ENCODE peak calls at places on chromosomes 2 and 18, in six cellular contexts. W is central memory CD8-positive, alpha-beta T cell; N is PC-3; D is activated T-cell treated with anti-CD3 and anti-CD28 coated beads, Interleukin-2, amount 50 U/mL, for 4 hours; I is omental fat pad; T is activated naive CD8-positive, alpha-beta T cell treated with anti-CD3 and anti-CD28 coated beads, Interleukin-2, amount 10 ng/mL, durations not matched to agents 7 days and 5 days. Q is an unnamed sample.

GRCh38 chr2:7950035-7950612 is 731.7 kb upstream of the ID2 start:
- ATAC-seq in W (no peak), N (no peak), D (no peak), I (peak; percentile 62), T (no peak), Q (no peak)

GRCh38 chr2:231672617-231673347 is 35.5 kb upstream of the PTMA start:
- ATAC-seq in W (peak; percentile 35), N (no peak), D (no peak), I (peak; percentile 52), T (no peak), Q (peak; percentile 34)

GRCh38 chr2:177241771-177242135 is 22.8 kb downstream of the NFE2L2 start:
- ATAC-seq in W (no peak), N (peak; percentile 39), D (no peak), I (peak; percentile 31), T (no peak), Q (no peak)

GRCh38 chr18:48781041-48781989 is 169.4 kb downstream of the SMAD7 start:
- ATAC-seq in W (no peak), N (no peak), D (no peak), I (peak; percentile 47), T (no peak), Q (peak; percentile 65)

GRCh38 chr2:171409436-171409971 is 24.3 kb downstream of the METTL8 start:
- ATAC-seq in W (peak; percentile 78), N (no peak), D (peak; percentile 48), I (no peak), T (no peak), Q (no peak)

GRCh38 chr2:12835733-12836132 is 119.0 kb downstream of the TRIB2 start:
- ATAC-seq in W (no peak), N (no peak), D (no peak), I (no peak), T (no peak), Q (no peak)

GRCh38 chr18:7464245-7464966 is 102.7 kb upstream of the PTPRM start:
- ATAC-seq in W (no peak), N (no peak), D (no peak), I (no peak), T (no peak), Q (peak; percentile 83)

GRCh38 chr18:46239998-46240397 is 135.8 kb downstream of the HAUS1 start:
- ATAC-seq in W (no peak), N (no peak), D (no peak), I (no peak), T (no peak), Q (no peak)

GRCh38 chr2:39395313-39395712 is 41.8 kb downstream of the MAP4K3 start:
- ATAC-seq in W (no peak), N (no peak), D (no peak), I (no peak), T (no peak), Q (no peak)

GRCh38 chr18:35171315-35171987 is 69.4 kb upstream of the ZNF397 start:
- ATAC-seq in W (no peak), N (peak; percentile 20), D (no peak), I (no peak), T (no peak), Q (no peak)

GRCh38 chr18:7069191-7069590 is 48.4 kb downstream of the LAMA1 start:
- ATAC-seq in W (no peak), N (no peak), D (no peak), I (no peak), T (no peak), Q (no peak)

GRCh38 chr2:234372506-234372905 is 124.4 kb downstream of the ARL4C start:
- ATAC-seq in W (no peak), N (no peak), D (no peak), I (no peak), T (no peak), Q (no peak)

GRCh38 chr2:37784071-37784758 is 112.8 kb upstream of the CDC42EP3 start:
- ATAC-seq in W (no peak), N (no peak), D (no peak), I (no peak), T (no peak), Q (no peak)

GRCh38 chr2:66412874-66413273 is 22.1 kb upstream of the MEIS1 start:
- ATAC-seq in W (no peak), N (no peak), D (no peak), I (no peak), T (no peak), Q (no peak)

GRCh38 chr2:192042126-192042525 is 152.6 kb downstream of the TMEFF2 start:
- ATAC-seq in W (no peak), N (no peak), D (no peak), I (no peak), T (no peak), Q (no peak)

GRCh38 chr18:46236156-46236555 is 132.0 kb downstream of the HAUS1 start:
- ATAC-seq in W (no peak), N (no peak), D (no peak), I (no peak), T (no peak), Q (no peak)

GRCh38 chr2:72427022-72427861 is 279.6 kb upstream of the CYP26B1 start:
- ATAC-seq in W (no peak), N (no peak), D (no peak), I (peak; percentile 23), T (no peak), Q (peak; percentile 19)

GRCh38 chr2:226609361-226609760 is 190.3 kb downstream of the IRS1 start:
- ATAC-seq in W (no peak), N (no peak), D (no peak), I (no peak), T (no peak), Q (no peak)

GRCh38 chr2:237752761-237753165 is 45.8 kb upstream of the RBM44 start:
- ATAC-seq in W (peak; percentile 86), N (no peak), D (peak; percentile 91), I (no peak), T (peak; percentile 87), Q (no peak)

GRCh38 chr2:130768191-130768855 is 13.0 kb downstream of the AMER3 start:
- ATAC-seq in W (no peak), N (peak; percentile 37), D (no peak), I (no peak), T (no peak), Q (peak; percentile 22)

GRCh38 chr2:197515277-197515797 is 529 bp upstream of the MOB4 start:
- ATAC-seq in W (peak; percentile 25), N (no peak), D (peak; percentile 0), I (no peak), T (peak; percentile 13), Q (no peak)

GRCh38 chr18:50273203-50274043 is 7.1 kb upstream of the CFAP53 start:
- ATAC-seq in W (no peak), N (no peak), D (no peak), I (no peak), T (no peak), Q (no peak)

GRCh38 chr18:36352384-36352783 is 54.9 kb downstream of the FHOD3 start:
- ATAC-seq in W (no peak), N (peak; percentile 74), D (no peak), I (no peak), T (no peak), Q (no peak)